ENCODE peak calls at places on chromosomes 1 and 21, in five cellular contexts. One of them, this sample, is unnamed.

GRCh38 chr1:232591344-232591743 is 38.6 kb downstream of the SIPA1L2 start:
- DNase-seq in K562: no peak
- DNase-seq in H1: no peak
- DNase-seq in GM12878: no peak
- DNase-seq in SK-N-SH: no peak
- DNase-seq in this sample: no peak

GRCh38 chr1:164801791-164802572 is 243.0 kb downstream of the PBX1 start:
- DNase-seq in GM12878: no peak
- DNase-seq in H1: no peak
- DNase-seq in K562: no peak
- DNase-seq in SK-N-SH: no peak
- DNase-seq in this sample: no peak

GRCh38 chr1:202017385-202018225 is 7.2 kb downstream of the ELF3 start:
- DNase-seq in H1: no peak
- DNase-seq in K562: peak; percentile 62
- DNase-seq in GM12878: no peak
- DNase-seq in SK-N-SH: no peak
- DNase-seq in this sample: no peak

GRCh38 chr1:151606384-151606783 is 5.5 kb upstream of the SNX27 start:
- DNase-seq in K562: no peak
- DNase-seq in SK-N-SH: no peak
- DNase-seq in H1: no peak
- DNase-seq in GM12878: no peak
- DNase-seq in this sample: peak; percentile 35

GRCh38 chr21:26840912-26841311 is 4.3 kb downstream of the ADAMTS1 start:
- DNase-seq in GM12878: no peak
- DNase-seq in K562: no peak
- DNase-seq in SK-N-SH: peak; percentile 29
- DNase-seq in H1: no peak
- DNase-seq in this sample: no peak

GRCh38 chr21:35585878-35586277 is 474.4 kb downstream of the SETD4 start:
- DNase-seq in SK-N-SH: no peak
- DNase-seq in H1: no peak
- DNase-seq in GM12878: no peak
- DNase-seq in K562: no peak
- DNase-seq in this sample: no peak

GRCh38 chr1:59900640-59901039 is 25.9 kb downstream of the CYP2J2 start:
- DNase-seq in K562: no peak
- DNase-seq in GM12878: no peak
- DNase-seq in SK-N-SH: peak; percentile 7
- DNase-seq in H1: no peak
- DNase-seq in this sample: no peak

GRCh38 chr1:226424228-226425003 is 16.5 kb upstream of the PARP1 start:
- DNase-seq in GM12878: no peak
- DNase-seq in H1: no peak
- DNase-seq in SK-N-SH: peak; percentile 64
- DNase-seq in K562: no peak
- DNase-seq in this sample: no peak

GRCh38 chr1:100036718-100037664 is 67.2 kb downstream of the SLC35A3 start:
- DNase-seq in K562: no peak
- DNase-seq in H1: no peak
- DNase-seq in SK-N-SH: peak; percentile 32
- DNase-seq in GM12878: no peak
- DNase-seq in this sample: peak; percentile 48

GRCh38 chr1:177216587-177217202 is 45.9 kb downstream of the BRINP2 start:
- DNase-seq in K562: no peak
- DNase-seq in GM12878: no peak
- DNase-seq in H1: no peak
- DNase-seq in SK-N-SH: no peak
- DNase-seq in this sample: no peak

GRCh38 chr1:210250665-210250997 is 18.0 kb downstream of the SERTAD4 start:
- DNase-seq in K562: no peak
- DNase-seq in SK-N-SH: peak; percentile 82
- DNase-seq in H1: peak; percentile 71
- DNase-seq in GM12878: no peak
- DNase-seq in this sample: no peak

GRCh38 chr1:182816863-182817262 is 22.3 kb upstream of the DHX9 start:
- DNase-seq in K562: no peak
- DNase-seq in SK-N-SH: no peak
- DNase-seq in GM12878: no peak
- DNase-seq in H1: no peak
- DNase-seq in this sample: no peak

GRCh38 chr1:99603699-99604595 is 42.0 kb upstream of the PALMD start:
- DNase-seq in GM12878: no peak
- DNase-seq in H1: no peak
- DNase-seq in K562: no peak
- DNase-seq in SK-N-SH: no peak
- DNase-seq in this sample: no peak

GRCh38 chr1:10909697-10910489 is 102.6 kb upstream of the TARDBP start:
- DNase-seq in H1: peak; percentile 95
- DNase-seq in SK-N-SH: peak; percentile 85
- DNase-seq in GM12878: no peak
- DNase-seq in K562: peak; percentile 82
- DNase-seq in this sample: peak; percentile 28

GRCh38 chr1:2840036-2840809 is 38.7 kb upstream of the TTC34 start:
- DNase-seq in GM12878: no peak
- DNase-seq in H1: no peak
- DNase-seq in K562: peak; percentile 28
- DNase-seq in SK-N-SH: no peak
- DNase-seq in this sample: no peak

GRCh38 chr1:59751801-59752200 is 62.9 kb upstream of the HOOK1 start:
- DNase-seq in H1: no peak
- DNase-seq in K562: no peak
- DNase-seq in SK-N-SH: no peak
- DNase-seq in GM12878: no peak
- DNase-seq in this sample: no peak

GRCh38 chr1:198253668-198254067 is 96.9 kb downstream of the NEK7 start:
- DNase-seq in K562: no peak
- DNase-seq in GM12878: peak; percentile 50
- DNase-seq in H1: no peak
- DNase-seq in SK-N-SH: no peak
- DNase-seq in this sample: no peak

GRCh38 chr1:150152772-150153461 is 3.2 kb downstream of the PLEKHO1 start:
- DNase-seq in H1: no peak
- DNase-seq in K562: no peak
- DNase-seq in SK-N-SH: no peak
- DNase-seq in GM12878: no peak
- DNase-seq in this sample: peak; percentile 19

GRCh38 chr1:43799656-43800629 is 92.6 kb downstream of the ST3GAL3 start:
- DNase-seq in GM12878: no peak
- DNase-seq in SK-N-SH: no peak
- DNase-seq in K562: no peak
- DNase-seq in H1: no peak
- DNase-seq in this sample: no peak

GRCh38 chr21:25967566-25968438 is 202.8 kb downstream of the APP start:
- DNase-seq in H1: no peak
- DNase-seq in K562: no peak
- DNase-seq in SK-N-SH: no peak
- DNase-seq in GM12878: peak; percentile 44
- DNase-seq in this sample: no peak

GRCh38 chr1:167197692-167198091 is 23.0 kb upstream of the POU2F1 start:
- DNase-seq in SK-N-SH: no peak
- DNase-seq in H1: no peak
- DNase-seq in K562: no peak
- DNase-seq in GM12878: no peak
- DNase-seq in this sample: no peak

GRCh38 chr1:25194576-25195020 is 37.7 kb downstream of the SYF2 start:
- DNase-seq in SK-N-SH: no peak
- DNase-seq in GM12878: no peak
- DNase-seq in H1: no peak
- DNase-seq in K562: no peak
- DNase-seq in this sample: no peak

GRCh38 chr1:66402194-66402593 is 131.8 kb upstream of the SGIP1 start:
- DNase-seq in K562: no peak
- DNase-seq in GM12878: peak; percentile 87
- DNase-seq in SK-N-SH: no peak
- DNase-seq in H1: no peak
- DNase-seq in this sample: no peak

GRCh38 chr1:228883535-228883934 is 148.3 kb downstream of the RHOU start:
- DNase-seq in H1: peak; percentile 30
- DNase-seq in SK-N-SH: no peak
- DNase-seq in GM12878: no peak
- DNase-seq in K562: no peak
- DNase-seq in this sample: no peak

GRCh38 chr21:29287383-29287782 is 11.3 kb upstream of the BACH1 start:
- DNase-seq in K562: no peak
- DNase-seq in SK-N-SH: no peak
- DNase-seq in H1: no peak
- DNase-seq in GM12878: no peak
- DNase-seq in this sample: peak; percentile 35

GRCh38 chr1:156440689-156441437 is 59.7 kb downstream of the MEF2D start:
- DNase-seq in GM12878: no peak
- DNase-seq in H1: no peak
- DNase-seq in SK-N-SH: no peak
- DNase-seq in K562: no peak
- DNase-seq in this sample: no peak

GRCh38 chr1:174021611-174022079 is 512 bp downstream of the RC3H1 start:
- DNase-seq in SK-N-SH: peak; percentile 72
- DNase-seq in K562: peak; percentile 49
- DNase-seq in H1: peak; percentile 75
- DNase-seq in GM12878: no peak
- DNase-seq in this sample: peak; percentile 24

GRCh38 chr1:180136968-180137356 is 17.7 kb upstream of the QSOX1 start:
- DNase-seq in K562: no peak
- DNase-seq in H1: no peak
- DNase-seq in SK-N-SH: no peak
- DNase-seq in GM12878: no peak
- DNase-seq in this sample: no peak

GRCh38 chr1:180135535-180135934 is 19.1 kb upstream of the QSOX1 start:
- DNase-seq in H1: no peak
- DNase-seq in SK-N-SH: no peak
- DNase-seq in GM12878: no peak
- DNase-seq in K562: no peak
- DNase-seq in this sample: no peak

GRCh38 chr1:180133193-180133592 is 21.5 kb upstream of the QSOX1 start:
- DNase-seq in SK-N-SH: no peak
- DNase-seq in K562: no peak
- DNase-seq in GM12878: no peak
- DNase-seq in H1: no peak
- DNase-seq in this sample: peak; percentile 51

GRCh38 chr1:180137767-180138166 is 16.9 kb upstream of the QSOX1 start:
- DNase-seq in H1: no peak
- DNase-seq in SK-N-SH: no peak
- DNase-seq in K562: no peak
- DNase-seq in GM12878: no peak
- DNase-seq in this sample: no peak

DNA sequence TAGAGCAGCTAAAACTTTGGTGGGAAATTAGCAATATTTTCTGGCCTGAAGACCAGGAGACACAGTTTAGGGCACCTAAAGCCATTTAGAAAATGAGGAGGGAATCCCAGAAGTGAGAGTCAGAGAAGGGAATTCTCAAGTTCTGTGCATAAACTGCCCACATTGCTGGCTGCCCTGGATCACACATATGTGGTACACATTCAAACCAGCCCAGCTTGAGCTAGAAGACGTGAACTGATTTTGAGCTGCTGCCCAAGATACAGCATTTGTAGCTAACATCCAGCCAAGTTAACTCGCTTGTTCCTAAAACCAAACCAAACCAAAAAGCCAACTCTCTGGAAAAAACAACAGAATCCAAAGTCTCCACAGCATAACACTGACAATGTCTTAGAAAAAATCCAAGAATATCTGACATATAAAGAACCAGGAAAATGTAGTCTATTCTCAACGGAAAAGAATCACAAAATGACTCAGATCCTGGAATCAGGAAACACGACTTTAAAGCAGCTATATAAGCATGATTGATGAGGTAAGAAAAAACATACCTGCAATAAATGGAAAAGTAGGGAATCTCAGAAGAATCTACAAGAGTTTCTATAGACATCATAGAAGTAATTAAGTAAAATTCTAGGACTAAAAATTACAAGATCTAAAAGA is 18.2 kb upstream of the QSOX1 start:
- DNase-seq in SK-N-SH: no peak
- DNase-seq in GM12878: no peak
- DNase-seq in H1: no peak
- DNase-seq in K562: no peak
- DNase-seq in this sample: no peak
- TF ChIP-seq GABPA in SK-N-SH: no peak
- TF ChIP-seq GABPA in GM12878: no peak
- TF ChIP-seq GABPA in H1: no peak
- TF ChIP-seq GABPA in K562: no peak
- TF ChIP-seq GABPA in this sample: no peak

GRCh38 chr1:17120962-17121837 is 1.9 kb upstream of the PADI2 start:
- DNase-seq in K562: no peak
- DNase-seq in H1: no peak
- DNase-seq in SK-N-SH: no peak
- DNase-seq in GM12878: no peak
- DNase-seq in this sample: peak; percentile 45

GRCh38 chr1:17123196-17124045 is 4.2 kb upstream of the PADI2 start:
- DNase-seq in GM12878: no peak
- DNase-seq in H1: no peak
- DNase-seq in K562: no peak
- DNase-seq in SK-N-SH: no peak
- DNase-seq in this sample: no peak

GRCh38 chr1:17121881-17122280 is 2.6 kb upstream of the PADI2 start:
- DNase-seq in SK-N-SH: no peak
- DNase-seq in GM12878: no peak
- DNase-seq in H1: no peak
- DNase-seq in K562: no peak
- DNase-seq in this sample: no peak

GRCh38 chr1:17120483-17120882 is 1.2 kb upstream of the PADI2 start:
- DNase-seq in GM12878: no peak
- DNase-seq in SK-N-SH: no peak
- DNase-seq in H1: no peak
- DNase-seq in K562: no peak
- DNase-seq in this sample: no peak

GRCh38 chr1:17122449-17123194 is 3.4 kb upstream of the PADI2 start:
- DNase-seq in H1: no peak
- DNase-seq in K562: no peak
- DNase-seq in GM12878: no peak
- DNase-seq in SK-N-SH: no peak
- DNase-seq in this sample: peak; percentile 27
- TF ChIP-seq TAF1 in H1: no peak
- TF ChIP-seq TAF1 in K562: no peak
- TF ChIP-seq TAF1 in GM12878: no peak
- TF ChIP-seq TAF1 in SK-N-SH: no peak
- TF ChIP-seq TAF1 in this sample: no peak

GRCh38 chr21:42162831-42163510 is 56.0 kb upstream of the ABCG1 start:
- DNase-seq in SK-N-SH: no peak
- DNase-seq in GM12878: no peak
- DNase-seq in K562: no peak
- DNase-seq in H1: no peak
- DNase-seq in this sample: no peak
- TF ChIP-seq GABPA in SK-N-SH: no peak
- TF ChIP-seq GABPA in GM12878: no peak
- TF ChIP-seq GABPA in K562: no peak
- TF ChIP-seq GABPA in H1: no peak
- TF ChIP-seq GABPA in this sample: no peak

DNA sequence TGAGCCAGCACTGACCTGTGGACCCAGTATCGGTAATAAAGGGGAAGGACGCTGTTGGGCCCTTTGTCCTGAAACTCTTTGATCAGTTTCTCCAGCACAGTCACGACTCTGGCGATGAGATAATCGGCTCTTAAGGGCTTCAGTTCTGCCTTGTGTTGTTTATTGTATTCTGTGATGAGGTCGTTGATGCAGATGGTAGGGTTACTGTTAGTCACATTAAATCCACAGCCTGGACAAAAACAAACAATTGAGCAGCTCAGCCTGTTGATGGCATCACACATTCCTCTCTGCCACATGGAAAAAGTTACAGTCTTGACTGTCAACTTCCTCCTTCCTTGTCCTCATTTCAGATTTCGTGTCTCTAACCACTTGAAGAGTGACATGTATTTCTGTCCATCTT is 57.6 kb downstream of the SIM2 start:
- DNase-seq in K562: no peak
- DNase-seq in SK-N-SH: no peak
- DNase-seq in GM12878: no peak
- DNase-seq in H1: no peak
- DNase-seq in this sample: peak; percentile 18
- TF ChIP-seq TAF1 in K562: no peak
- TF ChIP-seq TAF1 in SK-N-SH: no peak
- TF ChIP-seq TAF1 in GM12878: no peak
- TF ChIP-seq TAF1 in H1: no peak
- TF ChIP-seq TAF1 in this sample: no peak

This sample was measured in HepG2.